ENCODE peak calls at places on chromosomes 2 and 18, in four cellular contexts. One of them, this sample, is unnamed.

GRCh38 chr2:119841550-119841949 is 81.8 kb downstream of the PTPN4 start:
- DNase-seq in HepG2: peak; percentile 34
- DNase-seq in GM23338: no peak
- DNase-seq in K562: no peak
- DNase-seq in this sample: peak; percentile 59

GRCh38 chr2:172234716-172235661 is 132.3 kb upstream of the DLX2 start:
- DNase-seq in HepG2: peak; percentile 56
- DNase-seq in GM23338: peak; percentile 81
- DNase-seq in K562: peak; percentile 20
- DNase-seq in this sample: no peak

GRCh38 chr18:52334896-52335295 is 5.1 kb upstream of the DCC start:
- DNase-seq in HepG2: no peak
- DNase-seq in GM23338: no peak
- DNase-seq in K562: no peak
- DNase-seq in this sample: peak; percentile 66

GRCh38 chr2:176284451-176285049 is 15.3 kb downstream of the MTX2 start:
- DNase-seq in HepG2: no peak
- DNase-seq in GM23338: no peak
- DNase-seq in K562: peak; percentile 29
- DNase-seq in this sample: no peak

GRCh38 chr2:138084206-138084605 is 119.9 kb downstream of the HNMT start:
- DNase-seq in HepG2: no peak
- DNase-seq in GM23338: no peak
- DNase-seq in K562: no peak
- DNase-seq in this sample: no peak

GRCh38 chr2:178579006-178579405 is 98.7 kb downstream of the PLEKHA3 start:
- DNase-seq in HepG2: no peak
- DNase-seq in GM23338: no peak
- DNase-seq in K562: no peak
- DNase-seq in this sample: peak; percentile 62

GRCh38 chr18:76452357-76452756 is 42.7 kb downstream of the ZNF516 start:
- DNase-seq in HepG2: no peak
- DNase-seq in GM23338: peak; percentile 35
- DNase-seq in K562: no peak
- DNase-seq in this sample: peak; percentile 67

GRCh38 chr18:12765586-12765985 is 62.7 kb downstream of the PSMG2 start:
- DNase-seq in HepG2: no peak
- DNase-seq in GM23338: no peak
- DNase-seq in K562: no peak
- DNase-seq in this sample: no peak

GRCh38 chr2:23476786-23477185 is 91.8 kb downstream of the KLHL29 start:
- DNase-seq in HepG2: no peak
- DNase-seq in GM23338: no peak
- DNase-seq in K562: no peak
- DNase-seq in this sample: no peak

GRCh38 chr18:58856881-58857280 is 7.8 kb upstream of the ZNF532 start:
- DNase-seq in HepG2: no peak
- DNase-seq in GM23338: no peak
- DNase-seq in K562: no peak
- DNase-seq in this sample: peak; percentile 83

GRCh38 chr2:50614056-50614455 is 417.9 kb downstream of the NRXN1 start:
- DNase-seq in HepG2: no peak
- DNase-seq in GM23338: no peak
- DNase-seq in K562: no peak
- DNase-seq in this sample: peak; percentile 59

GRCh38 chr18:4106407-4107033 is 348.6 kb downstream of the DLGAP1 start:
- DNase-seq in HepG2: peak; percentile 49
- DNase-seq in GM23338: peak; percentile 89
- DNase-seq in K562: peak; percentile 58
- DNase-seq in this sample: peak; percentile 52

GRCh38 chr18:55539240-55539639 is 48.8 kb downstream of the TCF4 start:
- DNase-seq in HepG2: no peak
- DNase-seq in GM23338: no peak
- DNase-seq in K562: no peak
- DNase-seq in this sample: peak; percentile 16

GRCh38 chr2:220192994-220193753 is 565.7 kb downstream of the SLC4A3 start:
- DNase-seq in HepG2: no peak
- DNase-seq in GM23338: no peak
- DNase-seq in K562: no peak
- DNase-seq in this sample: peak; percentile 13

DNA sequence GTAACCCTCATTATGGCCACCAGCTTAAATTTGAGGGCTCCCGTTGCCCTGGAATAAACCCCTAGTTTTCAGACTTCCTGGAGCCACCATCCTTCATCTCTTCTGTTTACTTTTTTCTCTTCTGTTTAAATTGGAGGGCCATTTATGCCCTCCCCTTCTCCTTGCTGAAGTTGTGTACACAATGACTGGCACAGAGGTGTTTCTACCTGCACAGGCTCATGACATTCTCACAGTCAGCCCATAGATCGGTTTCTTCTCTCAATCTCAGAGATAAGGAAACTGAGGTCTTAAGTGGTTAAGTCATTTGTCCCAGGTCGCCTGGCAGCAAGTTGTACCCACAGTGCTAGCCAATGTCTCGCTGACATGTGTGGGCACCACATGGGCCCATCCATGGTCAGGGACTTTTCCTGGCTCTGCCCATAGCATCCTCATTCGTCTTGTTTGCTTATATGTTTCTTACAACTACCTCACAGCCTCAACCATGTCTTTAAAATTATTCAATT is 66.2 kb upstream of the ST3GAL5 start:
- DNase-seq in HepG2: peak; percentile 71
- DNase-seq in GM23338: no peak
- DNase-seq in K562: no peak
- DNase-seq in this sample: no peak
- H2AFZ ChIP-seq in HepG2: no peak overlapping the region
- H2AFZ ChIP-seq in GM23338: peak overlapping the region; percentile 32
- H2AFZ ChIP-seq in K562: peak overlapping the region; percentile 50
- H2AFZ ChIP-seq in this sample: peak overlapping the region; percentile 70

GRCh38 chr2:101775636-101776035 is 78.1 kb downstream of the MAP4K4 start:
- DNase-seq in HepG2: no peak
- DNase-seq in GM23338: no peak
- DNase-seq in K562: no peak
- DNase-seq in this sample: no peak
- H3K4me1 ChIP-seq in HepG2: peaks cover 100% of the 10 kb centered on the region
- H3K4me1 ChIP-seq in GM23338: peaks cover 97% of the 10 kb centered on the region
- H3K4me1 ChIP-seq in K562: no peaks in the 10 kb centered on the region
- H3K4me1 ChIP-seq in this sample: peaks cover 24% of the 10 kb centered on the region

GRCh38 chr18:31825772-31826171 is 65.1 kb upstream of the SLC25A52 start:
- DNase-seq in HepG2: no peak
- DNase-seq in GM23338: peak; percentile 96
- DNase-seq in K562: no peak
- DNase-seq in this sample: no peak

GRCh38 chr18:31819106-31819924 is 58.6 kb upstream of the SLC25A52 start:
- DNase-seq in HepG2: peak; percentile 59
- DNase-seq in GM23338: peak; percentile 92
- DNase-seq in K562: peak; percentile 15
- DNase-seq in this sample: peak; percentile 52

GRCh38 chr18:31821452-31822171 is 60.9 kb upstream of the SLC25A52 start:
- DNase-seq in HepG2: peak; percentile 32
- DNase-seq in GM23338: no peak
- DNase-seq in K562: peak; percentile 63
- DNase-seq in this sample: no peak

DNA sequence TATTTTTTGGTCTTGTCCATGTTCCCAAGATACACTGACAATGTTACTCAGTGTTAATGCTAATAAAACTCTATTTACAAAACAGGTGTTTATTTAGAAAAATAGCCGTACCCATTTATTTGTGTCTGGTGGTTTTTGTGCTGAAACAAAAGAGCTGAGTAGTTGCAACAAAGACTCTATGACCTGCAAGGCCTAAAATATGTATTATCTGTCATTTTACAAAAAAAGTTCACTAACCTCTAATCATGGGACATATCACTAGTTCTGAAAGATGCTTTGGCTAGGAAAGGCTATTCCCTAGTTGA is 59.2 kb upstream of the SLC25A52 start:
- DNase-seq in HepG2: no peak
- DNase-seq in GM23338: no peak
- DNase-seq in K562: no peak
- DNase-seq in this sample: no peak
- TF ChIP-seq CTCF in HepG2: no peak
- TF ChIP-seq CTCF in GM23338: no peak
- TF ChIP-seq CTCF in K562: no peak
- TF ChIP-seq CTCF in this sample: no peak

GRCh38 chr2:111102216-111102615 is 18.5 kb upstream of the BCL2L11 start:
- DNase-seq in HepG2: no peak
- DNase-seq in GM23338: no peak
- DNase-seq in K562: no peak
- DNase-seq in this sample: no peak
- H2AFZ ChIP-seq in HepG2: no peak overlapping the region
- H2AFZ ChIP-seq in GM23338: no peak overlapping the region
- H2AFZ ChIP-seq in K562: no peak overlapping the region
- H2AFZ ChIP-seq in this sample: no peak overlapping the region

GRCh38 chr18:9811978-9812377 is 73.8 kb upstream of the TXNDC2 start:
- DNase-seq in HepG2: no peak
- DNase-seq in GM23338: peak; percentile 47
- DNase-seq in K562: no peak
- DNase-seq in this sample: no peak
- H3K4me1 ChIP-seq in HepG2: peaks cover 51% of the 10 kb centered on the region
- H3K4me1 ChIP-seq in GM23338: peaks cover 30% of the 10 kb centered on the region
- H3K4me1 ChIP-seq in K562: peaks cover 12% of the 10 kb centered on the region
- H3K4me1 ChIP-seq in this sample: peaks cover 13% of the 10 kb centered on the region

GRCh38 chr2:180240774-180241173 is 233.7 kb upstream of the CWC22 start:
- DNase-seq in HepG2: no peak
- DNase-seq in GM23338: peak; percentile 35
- DNase-seq in K562: no peak
- DNase-seq in this sample: peak; percentile 22
- TF ChIP-seq CTCF in HepG2: peak; percentile 27
- TF ChIP-seq CTCF in GM23338: peak; percentile 49
- TF ChIP-seq CTCF in K562: no peak
- TF ChIP-seq CTCF in this sample: peak; percentile 48

GRCh38 chr2:208175843-208176160 is 12.4 kb upstream of the CRYGA start:
- DNase-seq in HepG2: no peak
- DNase-seq in GM23338: no peak
- DNase-seq in K562: no peak
- DNase-seq in this sample: no peak
- H2AFZ ChIP-seq in HepG2: no peak overlapping the region
- H2AFZ ChIP-seq in GM23338: peak overlapping the region; percentile 1
- H2AFZ ChIP-seq in K562: peak overlapping the region; percentile 71
- H2AFZ ChIP-seq in this sample: peak overlapping the region; percentile 58

GRCh38 chr2:1605659-1606400 is 138.5 kb downstream of the PXDN start:
- DNase-seq in HepG2: no peak
- DNase-seq in GM23338: peak; percentile 86
- DNase-seq in K562: no peak
- DNase-seq in this sample: peak; percentile 85
- H3K4me1 ChIP-seq in HepG2: peaks cover 13% of the 10 kb centered on the region
- H3K4me1 ChIP-seq in GM23338: peaks cover 13% of the 10 kb centered on the region
- H3K4me1 ChIP-seq in K562: peaks cover 7% of the 10 kb centered on the region
- H3K4me1 ChIP-seq in this sample: peaks cover 21% of the 10 kb centered on the region

This sample was measured in IMR-90.